ENCODE peak calls at places on chromosomes 3 and 15, in six cellular contexts. Z is RWPE2, B is tibial artery, Y is IMR-90, P is psoas muscle, O is neural progenitor cell. J is an unnamed sample.

GRCh38 chr3:1766384-1766783 is 332.3 kb upstream of the CNTN4 start:
- DNase-seq in Z (no peak), B (no peak), Y (no peak), P (no peak), O (no peak), J (no peak)

GRCh38 chr3:189773056-189773455 is 141.9 kb downstream of the TP63 start:
- DNase-seq in Z (no peak), B (no peak), Y (peak; percentile 72), P (no peak), O (no peak), J (no peak)

GRCh38 chr3:142852009-142852408 is 36.9 kb downstream of the PCOLCE2 start:
- DNase-seq in Z (no peak), B (no peak), Y (no peak), P (no peak), O (no peak), J (no peak)

GRCh38 chr15:100171411-100171810 is 170.4 kb downstream of the ADAMTS17 start:
- DNase-seq in Z (peak; percentile 51), B (no peak), Y (no peak), P (no peak), O (no peak), J (no peak)

GRCh38 chr15:90994059-90994416 is 297 bp downstream of the PRC1 start:
- DNase-seq in Z (no peak), B (peak; percentile 65), Y (no peak), P (no peak), O (peak; percentile 59), J (no peak)

GRCh38 chr15:101203607-101204006 is 48.2 kb downstream of the CHSY1 start:
- DNase-seq in Z (no peak), B (no peak), Y (no peak), P (no peak), O (no peak), J (no peak)

GRCh38 chr3:61830111-61830400 is 268.7 kb downstream of the PTPRG start:
- DNase-seq in Z (no peak), B (no peak), Y (peak; percentile 11), P (no peak), O (no peak), J (no peak)

GRCh38 chr3:119403201-119403600 is 60.2 kb downstream of the TMEM39A start:
- DNase-seq in Z (no peak), B (no peak), Y (peak; percentile 46), P (no peak), O (no peak), J (no peak)

GRCh38 chr3:184305577-184305976 is 6.5 kb downstream of the PSMD2 start:
- DNase-seq in Z (no peak), B (no peak), Y (peak; percentile 14), P (no peak), O (no peak), J (no peak)

GRCh38 chr3:46082021-46082420 is 54.7 kb upstream of the XCR1 start:
- DNase-seq in Z (no peak), B (no peak), Y (no peak), P (no peak), O (no peak), J (no peak)

GRCh38 chr15:58469432-58470353 is 37.9 kb downstream of the LIPC start:
- DNase-seq in Z (peak; percentile 94), B (no peak), Y (peak; percentile 97), P (no peak), O (peak; percentile 30), J (peak; percentile 71)

GRCh38 chr3:39712413-39713048 is 96.9 kb upstream of the MYRIP start:
- DNase-seq in Z (no peak), B (no peak), Y (no peak), P (no peak), O (no peak), J (no peak)

GRCh38 chr15:86743283-86743903 is 663.7 kb downstream of the AGBL1 start:
- DNase-seq in Z (no peak), B (no peak), Y (no peak), P (peak; percentile 48), O (peak; percentile 82), J (no peak)

GRCh38 chr3:138448631-138449030 is 14.2 kb downstream of the ESYT3 start:
- DNase-seq in Z (no peak), B (no peak), Y (no peak), P (no peak), O (no peak), J (no peak)

GRCh38 chr3:41716391-41716910 is 245.5 kb downstream of the ULK4 start:
- DNase-seq in Z (no peak), B (no peak), Y (peak; percentile 37), P (no peak), O (no peak), J (no peak)

GRCh38 chr3:177574232-177574856 is 377.1 kb upstream of the TBL1XR1 start:
- DNase-seq in Z (no peak), B (no peak), Y (peak; percentile 81), P (no peak), O (peak; percentile 64), J (peak; percentile 60)

GRCh38 chr3:129556890-129557736 is 14.1 kb downstream of the H1-8 start:
- DNase-seq in Z (no peak), B (peak; percentile 92), Y (no peak), P (peak; percentile 75), O (peak; percentile 27), J (no peak)

GRCh38 chr3:131568460-131568859 is 65.7 kb upstream of the MRPL3 start:
- DNase-seq in Z (no peak), B (no peak), Y (no peak), P (no peak), O (peak; percentile 42), J (no peak)

GRCh38 chr3:193728429-193729087 is 135.6 kb downstream of the OPA1 start:
- DNase-seq in Z (no peak), B (no peak), Y (no peak), P (no peak), O (no peak), J (no peak)

GRCh38 chr3:124629492-124629891 is 100.8 kb upstream of the UMPS start:
- DNase-seq in Z (no peak), B (no peak), Y (no peak), P (no peak), O (no peak), J (no peak)
- H3K4me1 ChIP-seq in Z (no peaks in the 10 kb centered on the region), B (no peaks in the 10 kb centered on the region), Y (no peaks in the 10 kb centered on the region), P (no peaks in the 10 kb centered on the region), O (no peaks in the 10 kb centered on the region), J (no peaks in the 10 kb centered on the region)

GRCh38 chr15:55902975-55903374 is 90.4 kb downstream of the NEDD4 start:
- DNase-seq in Z (no peak), B (no peak), Y (peak; percentile 50), P (no peak), O (no peak), J (no peak)

GRCh38 chr15:55912982-55913381 is 80.4 kb downstream of the NEDD4 start:
- DNase-seq in Z (no peak), B (no peak), Y (no peak), P (no peak), O (no peak), J (no peak)

GRCh38 chr15:55909036-55909811 is 84.2 kb downstream of the NEDD4 start:
- DNase-seq in Z (no peak), B (no peak), Y (peak; percentile 70), P (peak; percentile 76), O (no peak), J (no peak)

GRCh38 chr15:55907797-55908196 is 85.6 kb downstream of the NEDD4 start:
- DNase-seq in Z (peak; percentile 79), B (no peak), Y (peak; percentile 99), P (no peak), O (no peak), J (no peak)
- H3K4me3 ChIP-seq in Z (no peak overlapping the region), B (no peak overlapping the region), Y (peak overlapping the region; percentile 9), P (peak overlapping the region; percentile 43), O (no peak overlapping the region), J (no peak overlapping the region)

DNA sequence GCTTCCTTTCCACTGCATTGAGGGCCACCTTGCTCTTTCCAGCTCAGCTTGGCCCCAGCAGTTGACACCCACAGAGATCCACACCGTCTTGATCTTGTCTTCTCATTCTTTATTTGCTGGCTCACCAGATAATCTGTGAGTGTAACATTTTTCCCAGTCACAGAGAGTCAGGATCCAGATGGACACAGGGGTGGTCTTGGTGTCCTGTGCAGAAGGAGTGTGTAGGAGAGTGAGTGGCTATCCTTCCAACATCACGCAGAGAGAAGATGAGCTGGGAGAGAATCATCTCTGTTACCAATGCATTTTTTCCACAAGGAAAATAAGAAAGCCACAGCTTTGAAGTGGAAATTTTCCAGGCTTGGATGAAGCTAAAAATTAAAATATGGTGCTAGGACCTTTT is 100.1 kb downstream of the EPHB1 start:
- DNase-seq in Z (no peak), B (no peak), Y (no peak), P (no peak), O (no peak), J (no peak)
- H3K4me1 ChIP-seq in Z (no peaks in the 10 kb centered on the region), B (no peaks in the 10 kb centered on the region), Y (no peaks in the 10 kb centered on the region), P (peaks cover 14% of the 10 kb centered on the region), O (peaks cover 26% of the 10 kb centered on the region), J (no peaks in the 10 kb centered on the region)

DNA sequence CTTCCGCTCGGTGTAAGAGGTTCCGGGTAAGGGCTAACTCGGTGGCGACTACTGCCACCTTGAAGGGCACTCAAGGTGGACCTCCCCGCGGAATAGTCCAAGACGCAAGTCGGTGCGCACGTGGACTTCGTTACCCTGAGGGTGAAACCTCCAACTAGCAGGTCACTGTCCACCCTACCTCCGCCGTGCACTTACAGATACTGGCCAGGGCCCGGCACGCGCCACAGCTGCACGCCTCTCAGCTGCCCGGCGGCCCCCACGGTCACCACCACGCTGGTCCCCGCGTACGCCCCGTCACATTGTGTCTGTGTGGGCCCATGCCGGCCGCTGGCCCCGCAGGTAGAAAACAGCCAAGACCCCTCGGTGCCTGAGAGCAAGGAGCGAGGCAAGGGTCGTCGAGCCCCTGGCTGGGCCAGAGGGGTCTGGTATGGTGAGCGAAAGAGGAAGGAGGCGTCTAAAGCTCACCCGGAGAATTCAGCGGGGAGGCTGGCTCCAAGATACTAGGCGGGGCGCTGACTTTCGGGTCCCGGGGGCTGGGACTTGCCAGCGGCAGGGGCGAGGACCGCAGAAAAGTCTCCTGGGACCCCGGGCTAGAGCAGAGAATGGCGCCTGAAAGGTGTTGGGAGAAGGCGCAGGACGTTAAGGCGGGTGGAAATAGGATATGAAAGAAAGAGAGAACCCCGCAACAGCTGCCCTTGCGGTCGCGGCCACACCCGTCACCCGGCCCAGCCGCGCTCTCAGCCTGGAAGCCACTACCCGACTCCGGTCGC is 930 bp downstream of the LTK start:
- DNase-seq in Z (no peak), B (no peak), Y (no peak), P (no peak), O (peak; percentile 28), J (no peak)
- H3K4me3 ChIP-seq in Z (peak overlapping the region; percentile 2), B (peak overlapping the region; percentile 44), Y (peak overlapping the region; percentile 1), P (peak overlapping the region; percentile 54), O (peak overlapping the region; percentile 42), J (peak overlapping the region; percentile 39)

GRCh38 chr15:98853161-98853560 is 154.4 kb downstream of the PGPEP1L start:
- DNase-seq in Z (no peak), B (peak; percentile 96), Y (peak; percentile 93), P (peak; percentile 89), O (peak; percentile 82), J (peak; percentile 85)

GRCh38 chr15:98853593-98854420 is 153.8 kb downstream of the PGPEP1L start:
- DNase-seq in Z (no peak), B (no peak), Y (no peak), P (peak; percentile 52), O (peak; percentile 47), J (no peak)

GRCh38 chr15:98854496-98854895 is 153.1 kb downstream of the PGPEP1L start:
- DNase-seq in Z (no peak), B (peak; percentile 83), Y (no peak), P (no peak), O (no peak), J (no peak)

GRCh38 chr15:98855067-98855814 is 152.4 kb downstream of the PGPEP1L start:
- DNase-seq in Z (no peak), B (no peak), Y (no peak), P (no peak), O (no peak), J (no peak)

GRCh38 chr15:98850991-98851776 is 156.4 kb downstream of the PGPEP1L start:
- DNase-seq in Z (peak; percentile 89), B (peak; percentile 89), Y (peak; percentile 70), P (peak; percentile 84), O (peak; percentile 85), J (peak; percentile 79)
- H3K4me1 ChIP-seq in Z (peaks cover 57% of the 10 kb centered on the region), B (peaks cover 57% of the 10 kb centered on the region), Y (peaks cover 37% of the 10 kb centered on the region), P (peaks cover 25% of the 10 kb centered on the region), O (peaks cover 36% of the 10 kb centered on the region), J (peaks cover 24% of the 10 kb centered on the region)

GRCh38 chr15:31214864-31215489 is 111.7 kb upstream of the KLF13 start:
- DNase-seq in Z (no peak), B (peak; percentile 92), Y (no peak), P (peak; percentile 76), O (no peak), J (peak; percentile 88)
- H3K4me3 ChIP-seq in Z (peak overlapping the region; percentile 33), B (peak overlapping the region; percentile 62), Y (no peak overlapping the region), P (peak overlapping the region; percentile 72), O (peak overlapping the region; percentile 58), J (no peak overlapping the region)